ENCODE peak calls at places on chromosomes 2 and 18, in four cellular contexts. S is progenitor cell of endocrine pancreas, R is cerebellar nuclear complex, B is M059J. Y is an unnamed sample.

GRCh38 chr18:68354176-68354575 is 360.7 kb downstream of the TMX3 start:
- DNase-seq in S (no peak), R (no peak), B (no peak), Y (no peak)

GRCh38 chr18:62294073-62294472 is 31.0 kb upstream of the TNFRSF11A start:
- DNase-seq in S (no peak), B (no peak), R (no peak), Y (no peak)

GRCh38 chr2:168490916-168491605 is 35.0 kb downstream of the CERS6 start:
- DNase-seq in B (no peak), R (no peak), S (no peak), Y (no peak)

GRCh38 chr2:196279496-196279895 is 108.1 kb upstream of the STK17B start:
- DNase-seq in B (no peak), R (no peak), S (no peak), Y (no peak)

GRCh38 chr2:53208815-53209214 is 558.8 kb upstream of the CHAC2 start:
- DNase-seq in S (no peak), B (no peak), R (no peak), Y (no peak)

GRCh38 chr2:64859208-64860161 is 129.7 kb upstream of the SLC1A4 start:
- DNase-seq in R (no peak), B (peak; percentile 94), S (peak; percentile 34), Y (no peak)

GRCh38 chr18:25830787-25831186 is 259.6 kb downstream of the SS18 start:
- DNase-seq in S (no peak), R (no peak), B (peak; percentile 96), Y (no peak)

GRCh38 chr18:6807504-6808257 is 78.2 kb downstream of the ARHGAP28 start:
- DNase-seq in R (no peak), S (no peak), B (no peak), Y (no peak)

GRCh38 chr2:238527565-238527964 is 100.8 kb downstream of the ASB1 start:
- DNase-seq in B (peak; percentile 11), S (no peak), R (no peak), Y (no peak)

GRCh38 chr18:10661333-10661732 is 135.5 kb downstream of the NAPG start:
- DNase-seq in R (no peak), B (peak; percentile 79), S (no peak), Y (no peak)

GRCh38 chr18:70121842-70122241 is 83.6 kb downstream of the RTTN start:
- DNase-seq in S (no peak), R (no peak), B (no peak), Y (no peak)

GRCh38 chr18:62741118-62741566 is 25.8 kb downstream of the PHLPP1 start:
- DNase-seq in R (no peak), B (peak; percentile 73), S (no peak), Y (no peak)

GRCh38 chr18:34222396-34223163 is 2.1 kb downstream of the NOL4 start:
- DNase-seq in B (peak; percentile 21), R (no peak), S (peak; percentile 35), Y (no peak)

GRCh38 chr2:127085260-127085666 is 21.7 kb downstream of the BIN1 start:
- DNase-seq in B (peak; percentile 67), S (no peak), R (no peak), Y (no peak)

GRCh38 chr2:75022516-75022915 is 64.1 kb downstream of the POLE4 start:
- DNase-seq in B (peak; percentile 18), R (no peak), S (no peak), Y (no peak)

Y was measured in D721Med.